ENCODE peak calls at places on chromosome 1, in four cellular contexts. One of them, this sample, is unnamed.

GRCh38 chr1:3030663-3031381 is 9.6 kb downstream of the ACTRT2 start:
- DNase-seq in stomach: no peak
- DNase-seq in Panc1: no peak
- DNase-seq in HepG2: no peak
- DNase-seq in this sample: no peak

GRCh38 chr1:41599912-41600311 is 115.4 kb upstream of the EDN2 start:
- DNase-seq in stomach: no peak
- DNase-seq in Panc1: no peak
- DNase-seq in HepG2: no peak
- DNase-seq in this sample: no peak

GRCh38 chr1:89907669-89908293 is 86.9 kb downstream of the LRRC8D start:
- DNase-seq in stomach: no peak
- DNase-seq in Panc1: no peak
- DNase-seq in HepG2: no peak
- DNase-seq in this sample: no peak

GRCh38 chr1:163054056-163054706 is 15.0 kb upstream of the RGS4 start:
- DNase-seq in stomach: no peak
- DNase-seq in Panc1: no peak
- DNase-seq in HepG2: no peak
- DNase-seq in this sample: no peak

GRCh38 chr1:211480941-211481545 is 10.9 kb downstream of the RD3 start:
- DNase-seq in stomach: no peak
- DNase-seq in Panc1: no peak
- DNase-seq in HepG2: no peak
- DNase-seq in this sample: peak

GRCh38 chr1:92461364-92462097 is 25.2 kb downstream of the GFI1 start:
- DNase-seq in stomach: no peak
- DNase-seq in Panc1: no peak
- DNase-seq in HepG2: peak
- DNase-seq in this sample: no peak

GRCh38 chr1:33382651-33383415 is 48.1 kb downstream of the PHC2 start:
- DNase-seq in stomach: no peak
- DNase-seq in Panc1: no peak
- DNase-seq in HepG2: no peak
- DNase-seq in this sample: no peak

GRCh38 chr1:16141573-16142336 is 14.1 kb downstream of the EPHA2 start:
- DNase-seq in stomach: no peak
- DNase-seq in Panc1: no peak
- DNase-seq in HepG2: no peak
- DNase-seq in this sample: peak

GRCh38 chr1:172040466-172040865 is 199.2 kb downstream of the DNM3 start:
- DNase-seq in stomach: no peak
- DNase-seq in Panc1: no peak
- DNase-seq in HepG2: no peak
- DNase-seq in this sample: no peak

GRCh38 chr1:172041102-172041501 is 199.8 kb downstream of the DNM3 start:
- DNase-seq in stomach: no peak
- DNase-seq in Panc1: no peak
- DNase-seq in HepG2: no peak
- DNase-seq in this sample: no peak

DNA sequence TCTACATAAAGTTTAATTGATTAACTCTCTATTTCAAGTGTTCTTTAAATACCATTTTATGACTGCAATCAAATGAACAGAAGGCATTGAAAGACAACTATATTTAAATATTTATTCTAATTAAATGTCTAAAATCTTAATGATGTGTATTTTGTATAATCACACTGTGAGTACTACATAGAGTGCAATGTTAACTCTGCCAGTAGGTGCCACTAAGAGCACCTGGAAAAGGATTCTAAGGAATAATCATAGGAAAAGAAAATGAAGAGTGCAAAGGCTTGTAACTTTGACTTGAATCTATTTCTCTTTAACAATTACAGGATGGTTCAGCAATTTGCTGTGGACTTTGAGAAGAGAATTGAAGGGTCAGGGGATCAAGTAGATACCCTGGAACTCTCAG is 200.4 kb downstream of the DNM3 start:
- DNase-seq in stomach: no peak
- DNase-seq in Panc1: peak
- DNase-seq in HepG2: no peak
- DNase-seq in this sample: no peak
- TF ChIP-seq CTCF in stomach: peak
- TF ChIP-seq CTCF in Panc1: peak
- TF ChIP-seq CTCF in HepG2: peak
- TF ChIP-seq CTCF in this sample: peak

GRCh38 chr1:47231314-47232186 is 475 bp downstream of the TAL1 start:
- DNase-seq in stomach: no peak
- DNase-seq in Panc1: no peak
- DNase-seq in HepG2: no peak
- DNase-seq in this sample: peak
- TF ChIP-seq POLR2AphosphoS5 in stomach: no peak
- TF ChIP-seq POLR2AphosphoS5 in Panc1: no peak
- TF ChIP-seq POLR2AphosphoS5 in HepG2: no peak
- TF ChIP-seq POLR2AphosphoS5 in this sample: peak

DNA sequence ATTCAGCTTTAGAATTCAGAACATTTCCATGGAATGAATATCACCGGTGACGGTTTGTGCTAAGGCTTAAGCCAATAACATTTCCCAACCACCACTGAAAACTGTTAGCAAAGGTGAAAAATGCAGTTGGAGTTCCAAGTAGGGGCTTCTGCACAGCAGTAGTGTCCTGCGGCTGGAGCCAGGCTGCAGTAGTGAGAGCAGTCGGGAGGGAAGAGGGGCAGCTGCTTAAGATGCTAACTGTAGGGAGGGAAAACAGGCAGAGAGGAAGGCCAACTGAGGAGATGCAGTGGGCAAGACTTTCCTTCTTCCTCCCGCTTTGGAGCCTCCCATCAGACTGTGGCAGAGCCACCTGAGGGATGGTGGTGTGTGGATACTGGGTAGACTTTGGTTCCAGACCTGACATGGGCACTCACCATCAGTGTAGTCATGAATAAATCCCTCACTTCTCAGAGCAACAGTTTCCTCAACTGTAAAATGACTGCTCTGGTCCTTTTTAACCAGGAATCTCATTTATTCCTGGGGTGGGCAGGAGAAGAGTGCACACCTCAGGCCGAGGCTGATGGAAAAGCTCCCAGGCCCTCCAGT is 3.2 kb downstream of the F3 start:
- DNase-seq in stomach: no peak
- DNase-seq in Panc1: no peak
- DNase-seq in HepG2: no peak
- DNase-seq in this sample: no peak
- TF ChIP-seq CTCF in stomach: no peak
- TF ChIP-seq CTCF in Panc1: no peak
- TF ChIP-seq CTCF in HepG2: no peak
- TF ChIP-seq CTCF in this sample: no peak

GRCh38 chr1:223429313-223429731 is 36.1 kb downstream of the CCDC185 start:
- DNase-seq in stomach: no peak
- DNase-seq in Panc1: no peak
- DNase-seq in HepG2: no peak
- DNase-seq in this sample: no peak
- TF ChIP-seq POLR2AphosphoS5 in stomach: peak
- TF ChIP-seq POLR2AphosphoS5 in Panc1: no peak
- TF ChIP-seq POLR2AphosphoS5 in HepG2: no peak
- TF ChIP-seq POLR2AphosphoS5 in this sample: no peak

DNA sequence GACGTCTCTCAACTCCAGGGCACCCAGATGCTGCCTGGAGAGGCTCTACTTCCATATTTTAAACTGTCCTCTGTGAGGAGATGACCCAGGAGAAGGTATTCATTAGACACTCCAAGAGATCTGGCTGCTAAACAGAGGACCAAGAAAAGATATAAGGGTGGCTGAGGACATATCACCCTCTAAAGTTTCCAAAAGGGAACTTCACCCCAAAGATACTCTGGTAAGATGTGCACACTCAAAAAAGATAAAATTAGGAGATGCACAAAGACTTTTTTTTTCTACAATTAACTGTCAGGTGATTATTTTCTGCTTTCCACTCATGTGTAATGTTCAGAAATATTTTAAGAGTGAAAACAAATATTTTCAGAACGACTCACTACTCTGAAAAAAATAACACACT is 1.4 kb downstream of the ZNF670 start:
- DNase-seq in stomach: no peak
- DNase-seq in Panc1: no peak
- DNase-seq in HepG2: no peak
- DNase-seq in this sample: no peak
- TF ChIP-seq CTCF in stomach: no peak
- TF ChIP-seq CTCF in Panc1: peak
- TF ChIP-seq CTCF in HepG2: no peak
- TF ChIP-seq CTCF in this sample: no peak

GRCh38 chr1:203353486-203353885 is 2.6 kb upstream of the FMOD start:
- DNase-seq in stomach: no peak
- DNase-seq in Panc1: no peak
- DNase-seq in HepG2: no peak
- DNase-seq in this sample: no peak

GRCh38 chr1:203354246-203354645 is 3.3 kb upstream of the FMOD start:
- DNase-seq in stomach: no peak
- DNase-seq in Panc1: no peak
- DNase-seq in HepG2: no peak
- DNase-seq in this sample: no peak

GRCh38 chr1:203349166-203349565 is 1.8 kb downstream of the FMOD start:
- DNase-seq in stomach: no peak
- DNase-seq in Panc1: no peak
- DNase-seq in HepG2: no peak
- DNase-seq in this sample: no peak

GRCh38 chr1:203349757-203350522 is 982 bp downstream of the FMOD start:
- DNase-seq in stomach: no peak
- DNase-seq in Panc1: no peak
- DNase-seq in HepG2: no peak
- DNase-seq in this sample: no peak

GRCh38 chr1:203351037-203351625 is at the start of gene FMOD:
- DNase-seq in stomach: peak
- DNase-seq in Panc1: no peak
- DNase-seq in HepG2: no peak
- DNase-seq in this sample: no peak
- TF ChIP-seq POLR2AphosphoS5 in stomach: peak
- TF ChIP-seq POLR2AphosphoS5 in Panc1: no peak
- TF ChIP-seq POLR2AphosphoS5 in HepG2: no peak
- TF ChIP-seq POLR2AphosphoS5 in this sample: no peak

GRCh38 chr1:110049801-110050601 is 15.6 kb downstream of the STRIP1 start:
- DNase-seq in stomach: no peak
- DNase-seq in Panc1: no peak
- DNase-seq in HepG2: no peak
- DNase-seq in this sample: no peak

GRCh38 chr1:110048923-110049601 is 14.6 kb downstream of the STRIP1 start:
- DNase-seq in stomach: peak
- DNase-seq in Panc1: no peak
- DNase-seq in HepG2: peak
- DNase-seq in this sample: no peak

GRCh38 chr1:110048240-110048639 is 13.8 kb downstream of the STRIP1 start:
- DNase-seq in stomach: no peak
- DNase-seq in Panc1: no peak
- DNase-seq in HepG2: no peak
- DNase-seq in this sample: no peak

GRCh38 chr1:110050602-110051261 is 16.3 kb downstream of the STRIP1 start:
- DNase-seq in stomach: no peak
- DNase-seq in Panc1: no peak
- DNase-seq in HepG2: no peak
- DNase-seq in this sample: no peak

DNA sequence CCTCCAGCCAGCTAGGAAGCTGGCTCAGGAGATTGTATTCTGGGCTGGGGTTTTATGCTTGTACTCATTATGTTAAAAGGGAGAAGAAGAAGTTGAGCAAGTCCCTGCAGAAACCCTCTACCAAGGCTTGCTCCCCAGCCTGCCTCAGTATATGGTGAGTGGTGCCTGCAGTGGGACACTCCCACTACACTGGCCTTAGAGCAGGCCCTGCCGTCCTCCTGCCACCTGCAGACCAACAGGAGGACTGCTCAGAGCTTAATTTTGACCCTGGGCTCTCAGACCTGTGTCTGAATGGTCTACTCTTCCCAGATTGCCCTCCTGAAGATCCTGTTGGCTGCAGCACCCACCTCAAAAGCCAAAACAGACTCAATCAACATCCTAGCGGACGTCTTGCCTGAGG is 13.0 kb downstream of the STRIP1 start:
- DNase-seq in stomach: no peak
- DNase-seq in Panc1: no peak
- DNase-seq in HepG2: no peak
- DNase-seq in this sample: no peak
- TF ChIP-seq CTCF in stomach: no peak
- TF ChIP-seq CTCF in Panc1: no peak
- TF ChIP-seq CTCF in HepG2: peak
- TF ChIP-seq CTCF in this sample: no peak

GRCh38 chr1:23963617-23964234 is 4.1 kb downstream of the PNRC2 start:
- DNase-seq in stomach: no peak
- DNase-seq in Panc1: no peak
- DNase-seq in HepG2: no peak
- DNase-seq in this sample: no peak

GRCh38 chr1:23960291-23960718 is 677 bp downstream of the PNRC2 start:
- DNase-seq in stomach: no peak
- DNase-seq in Panc1: no peak
- DNase-seq in HepG2: no peak
- DNase-seq in this sample: no peak

GRCh38 chr1:23959461-23960290 is at the start of gene PNRC2:
- DNase-seq in stomach: peak
- DNase-seq in Panc1: no peak
- DNase-seq in HepG2: peak
- DNase-seq in this sample: peak

GRCh38 chr1:23957096-23957495 is 2.5 kb upstream of the PNRC2 start:
- DNase-seq in stomach: peak
- DNase-seq in Panc1: no peak
- DNase-seq in HepG2: no peak
- DNase-seq in this sample: no peak

DNA sequence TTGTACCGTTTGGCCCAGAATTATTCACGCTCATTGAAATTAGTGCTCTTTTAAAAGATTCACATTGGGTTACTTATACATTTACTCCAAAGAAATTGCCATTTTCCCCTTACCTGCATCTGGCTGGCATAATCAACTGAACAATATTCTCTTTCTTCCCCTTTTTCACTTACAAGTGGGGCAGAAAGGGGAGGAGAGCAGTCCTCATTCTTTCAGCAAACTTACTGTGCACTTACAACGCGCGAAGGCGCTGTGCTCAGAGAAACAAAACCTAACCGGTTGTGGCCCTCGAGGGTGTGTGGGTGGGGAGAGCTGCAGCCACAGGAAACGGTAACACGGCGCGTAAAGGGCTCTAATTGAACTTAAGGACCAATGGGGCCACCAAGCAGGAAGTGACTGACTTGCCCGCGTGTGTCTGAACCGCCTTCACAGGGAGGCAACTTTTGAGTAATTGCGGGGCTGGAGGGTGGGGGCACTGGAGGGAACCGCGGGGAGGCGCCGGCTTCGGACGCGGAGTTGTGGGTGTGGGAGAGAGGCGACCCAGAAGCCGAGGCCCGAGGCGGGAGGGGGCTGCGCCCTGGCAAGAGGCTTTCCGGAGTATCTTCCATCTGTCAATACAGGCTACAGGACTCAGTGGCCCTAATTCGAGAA is 693 bp upstream of the PNRC2 start:
- DNase-seq in stomach: peak
- DNase-seq in Panc1: no peak
- DNase-seq in HepG2: peak
- DNase-seq in this sample: peak
- TF ChIP-seq POLR2AphosphoS5 in stomach: peak
- TF ChIP-seq POLR2AphosphoS5 in Panc1: peak
- TF ChIP-seq POLR2AphosphoS5 in HepG2: peak
- TF ChIP-seq POLR2AphosphoS5 in this sample: peak